ENCODE peak calls at places on chromosomes 1 and 21, in eight cellular contexts. N, M, P, X, D, Z, V and K are unnamed samples.
A peak's percentile ranks its signal among the peaks of the same experiment; 100 is the strongest.

GRCh38 chr1:1239624-1240347 is 6.7 kb downstream of the C1QTNF12 start:
- DNase-seq in V (no peak), Z (no peak), M (no peak), N (peak; percentile 73), P (no peak), X (no peak), D (no peak), K (no peak)

GRCh38 chr1:236502972-236503639 is 20.7 kb upstream of the LGALS8 start:
- DNase-seq in Z (no peak), V (peak; percentile 68), X (peak; percentile 38), N (no peak), D (no peak), P (peak; percentile 25), M (no peak), K (peak; percentile 16)

GRCh38 chr21:22231013-22231412 is 1232.8 kb downstream of the NCAM2 start:
- DNase-seq in N (no peak), Z (no peak), D (no peak), X (no peak), M (no peak), P (no peak), V (no peak), K (no peak)

GRCh38 chr1:25566186-25566729 is 22.9 kb downstream of the LDLRAP1 start:
- DNase-seq in X (no peak), D (no peak), M (no peak), P (no peak), V (no peak), N (no peak), Z (no peak), K (no peak)

GRCh38 chr1:103230061-103230460 is 121.7 kb upstream of the COL11A1 start:
- DNase-seq in Z (no peak), V (no peak), X (no peak), M (no peak), P (no peak), N (no peak), D (no peak), K (no peak)

GRCh38 chr1:46442317-46443161 is 47.1 kb upstream of the DMBX1 start:
- DNase-seq in N (peak; percentile 84), V (peak; percentile 79), M (peak; percentile 39), P (peak; percentile 77), D (peak; percentile 87), X (peak; percentile 66), Z (peak; percentile 83), K (peak; percentile 45)

GRCh38 chr1:205370780-205371179 is 14.1 kb upstream of the KLHDC8A start:
- DNase-seq in M (no peak), N (no peak), X (no peak), V (no peak), Z (no peak), D (no peak), P (no peak), K (no peak)

GRCh38 chr1:37391181-37391949 is 83.0 kb upstream of the ZC3H12A start:
- DNase-seq in V (no peak), P (no peak), Z (no peak), D (no peak), X (no peak), M (no peak), N (no peak), K (no peak)

GRCh38 chr1:150576794-150577556 is 2.4 kb downstream of the MCL1 start:
- DNase-seq in V (peak; percentile 30), Z (no peak), N (no peak), M (no peak), D (no peak), X (no peak), P (no peak), K (no peak)

GRCh38 chr1:174902531-174903099 is 97.1 kb upstream of the CACYBP start:
- DNase-seq in Z (no peak), M (no peak), X (no peak), D (no peak), V (no peak), N (no peak), P (no peak), K (no peak)

GRCh38 chr1:43354936-43355335 is 3.8 kb upstream of the CDC20 start:
- DNase-seq in M (no peak), V (no peak), X (no peak), D (no peak), N (no peak), Z (no peak), P (no peak), K (no peak)

DNA sequence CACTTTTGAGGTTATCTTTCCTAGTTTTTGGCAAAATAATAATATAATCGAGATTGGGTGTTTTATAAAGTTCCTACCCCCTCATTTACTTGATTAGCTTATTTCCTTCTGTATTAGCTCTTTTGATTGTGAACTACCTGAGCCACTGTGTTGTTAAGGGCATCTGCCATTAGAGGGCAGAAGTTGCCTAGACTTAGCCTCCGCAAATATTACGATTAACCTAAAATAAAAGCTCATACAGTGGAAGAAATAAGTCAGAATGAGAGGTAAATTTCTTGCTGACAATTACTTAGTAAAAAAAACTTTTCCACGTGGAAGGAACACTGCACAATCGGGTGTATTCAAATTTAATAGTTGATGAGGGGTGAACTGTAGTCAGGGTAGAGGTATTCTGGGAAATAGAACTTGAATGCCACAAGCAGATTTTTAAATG is 2.3 kb downstream of the H3-3A start:
- DNase-seq in P (no peak), Z (no peak), N (no peak), M (no peak), D (no peak), V (no peak), X (no peak), K (peak; percentile 32)
- H3K27ac ChIP-seq in P (peak overlapping the region; percentile 99), Z (peak overlapping the region; percentile 99), N (peak overlapping the region; percentile 99), M (peak overlapping the region; percentile 35), D (peak overlapping the region; percentile 99), V (peak overlapping the region; percentile 97), X (peak overlapping the region; percentile 99), K (peak overlapping the region; percentile 98)

GRCh38 chr1:117284408-117285215 is 73.9 kb upstream of the VTCN1 start:
- DNase-seq in Z (no peak), V (no peak), N (no peak), X (no peak), D (no peak), P (no peak), M (no peak), K (no peak)
- TF ChIP-seq CTCF in Z (peak; percentile 71), V (peak; percentile 21), N (peak; percentile 41), X (peak; percentile 69), D (no peak), P (peak; percentile 62), M (no peak), K (peak; percentile 53)

GRCh38 chr1:246765521-246765920 is 41.3 kb downstream of the SCCPDH start:
- DNase-seq in X (no peak), M (no peak), P (no peak), D (no peak), Z (no peak), N (no peak), V (no peak), K (no peak)

GRCh38 chr1:246755419-246755818 is 31.2 kb downstream of the SCCPDH start:
- DNase-seq in D (no peak), X (no peak), P (no peak), Z (no peak), M (no peak), V (no peak), N (no peak), K (no peak)

GRCh38 chr1:246760426-246761347 is 36.5 kb downstream of the SCCPDH start:
- DNase-seq in Z (no peak), X (no peak), P (no peak), N (no peak), M (no peak), V (no peak), D (no peak), K (no peak)

DNA sequence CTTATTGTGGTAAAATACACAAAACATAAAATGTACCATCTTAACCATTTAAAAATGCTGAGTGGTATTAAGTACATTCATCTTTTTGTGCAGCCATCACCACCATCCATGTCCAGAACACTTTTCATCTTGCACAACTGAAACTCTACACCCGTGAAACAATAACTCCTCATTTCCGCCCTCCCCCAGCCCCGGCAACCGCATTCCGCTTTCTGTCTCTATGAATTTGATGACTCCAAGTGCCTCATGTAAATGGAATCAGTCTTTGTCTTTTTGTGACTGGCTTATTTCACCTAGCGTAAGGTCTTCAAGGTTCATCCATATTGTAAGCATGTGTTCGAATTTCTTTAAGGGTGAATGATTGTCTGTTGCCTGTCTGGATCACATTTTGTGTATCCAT is 37.2 kb downstream of the SCCPDH start:
- DNase-seq in D (no peak), P (no peak), X (no peak), V (no peak), N (no peak), M (no peak), Z (no peak), K (no peak)
- H3K36me3 ChIP-seq in D (no peaks in the 10 kb centered on the region), P (peaks cover 81% of the 10 kb centered on the region), X (peaks cover 64% of the 10 kb centered on the region), V (peaks cover 73% of the 10 kb centered on the region), N (peaks cover 3% of the 10 kb centered on the region), M (peaks cover 7% of the 10 kb centered on the region), Z (no peaks in the 10 kb centered on the region), K (no peaks in the 10 kb centered on the region)

GRCh38 chr1:14438127-14438769 is 160.2 kb upstream of the KAZN start:
- DNase-seq in P (no peak), N (no peak), M (no peak), V (no peak), X (no peak), Z (no peak), D (no peak), K (no peak)

GRCh38 chr1:14435368-14436023 is 163.0 kb upstream of the KAZN start:
- DNase-seq in Z (no peak), V (no peak), X (no peak), P (no peak), N (no peak), M (no peak), D (no peak), K (no peak)

GRCh38 chr1:14440166-14440565 is 158.3 kb upstream of the KAZN start:
- DNase-seq in Z (no peak), D (no peak), N (no peak), M (no peak), X (no peak), P (no peak), V (no peak), K (no peak)

GRCh38 chr1:14439015-14439414 is 159.5 kb upstream of the KAZN start:
- DNase-seq in X (no peak), N (no peak), D (no peak), M (no peak), V (no peak), P (no peak), Z (no peak), K (no peak)

DNA sequence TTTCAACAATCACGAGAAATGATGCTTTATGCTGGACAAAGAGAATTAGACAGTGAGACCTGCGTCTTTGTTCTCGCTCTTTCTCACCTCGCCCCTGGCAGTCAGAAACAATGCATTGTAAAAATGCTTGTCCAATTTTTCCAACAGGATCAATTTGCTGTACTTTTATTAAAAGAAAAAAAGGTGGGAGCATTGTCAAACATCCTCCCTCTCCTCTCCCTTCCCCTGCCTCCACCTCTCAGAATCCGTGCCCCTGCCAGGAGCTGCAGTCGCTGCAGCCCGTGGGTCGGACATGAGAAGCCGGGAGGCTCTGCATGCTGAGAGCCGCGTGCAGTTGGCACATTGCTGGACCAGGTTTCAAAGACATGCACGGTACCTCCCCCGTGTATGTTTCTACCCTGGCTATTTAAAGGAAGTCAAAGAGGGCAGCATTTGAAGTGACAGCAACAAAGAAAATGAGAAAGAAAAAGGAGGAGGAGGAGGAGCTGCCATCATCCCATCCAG is 161.0 kb upstream of the KAZN start:
- DNase-seq in P (no peak), Z (no peak), X (no peak), D (no peak), M (no peak), N (no peak), V (no peak), K (no peak)
- H3K27ac ChIP-seq in P (no peak overlapping the region), Z (no peak overlapping the region), X (no peak overlapping the region), D (no peak overlapping the region), M (no peak overlapping the region), N (no peak overlapping the region), V (no peak overlapping the region), K (peak overlapping the region; percentile 9)